ENCODE peak calls at places on chromosomes 4 and X, in nine cellular contexts. Y, O, T, V, Q, N, U, H and M are unnamed samples.

GRCh38 chr4:184415071-184415470 is 59.3 kb downstream of the IRF2 start:
- DNase-seq in Y (no peak), O (no peak), T (no peak), V (no peak), Q (no peak), N (no peak), U (no peak), H (no peak), M (no peak)

GRCh38 chr4:185134176-185134869 is 8.7 kb upstream of the SLC25A4 start:
- DNase-seq in Y (no peak), O (no peak), T (peak; percentile 33), V (peak; percentile 80), Q (peak; percentile 51), N (no peak), U (peak; percentile 18), H (no peak), M (peak; percentile 27)

GRCh38 chr4:184732126-184732525 is 1.8 kb downstream of the CENPU start:
- DNase-seq in Y (no peak), O (no peak), T (peak; percentile 52), V (no peak), Q (no peak), N (no peak), U (no peak), H (no peak), M (no peak)

GRCh38 chrX:24493740-24494543 is 28.9 kb downstream of the PDK3 start:
- DNase-seq in Y (no peak), O (no peak), T (no peak), V (no peak), Q (no peak), N (no peak), U (no peak), H (no peak), M (no peak)

GRCh38 chrX:42752730-42753129 is 25.2 kb downstream of the PPP1R2C start:
- DNase-seq in Y (no peak), O (no peak), T (peak; percentile 37), V (no peak), Q (no peak), N (no peak), U (no peak), H (no peak), M (no peak)

GRCh38 chr4:122831515-122832196 is 5.0 kb downstream of the FGF2 start:
- DNase-seq in Y (no peak), O (no peak), T (peak; percentile 50), V (no peak), Q (no peak), N (no peak), U (no peak), H (no peak), M (no peak)

GRCh38 chrX:154040307-154040756 is 20.6 kb upstream of the IRAK1 start:
- DNase-seq in Y (peak; percentile 39), O (no peak), T (peak; percentile 80), V (no peak), Q (peak; percentile 72), N (no peak), U (peak; percentile 85), H (no peak), M (no peak)

GRCh38 chrX:130893356-130894085 is 9.5 kb downstream of the ENOX2 start:
- DNase-seq in Y (no peak), O (no peak), T (no peak), V (no peak), Q (no peak), N (no peak), U (no peak), H (no peak), M (no peak)

GRCh38 chrX:19557816-19558215 is 42.5 kb upstream of the MAP3K15 start:
- DNase-seq in Y (no peak), O (no peak), T (peak; percentile 60), V (no peak), Q (no peak), N (no peak), U (no peak), H (no peak), M (no peak)

GRCh38 chr4:38177035-38177791 is 217.0 kb downstream of the PTTG2 start:
- DNase-seq in Y (no peak), O (no peak), T (peak; percentile 46), V (peak; percentile 37), Q (no peak), N (peak; percentile 29), U (peak; percentile 78), H (no peak), M (no peak)

GRCh38 chr4:184983660-184984356 is 34.5 kb upstream of the HELT start:
- DNase-seq in Y (no peak), O (no peak), T (peak; percentile 34), V (peak; percentile 84), Q (peak; percentile 36), N (peak; percentile 29), U (peak; percentile 61), H (peak; percentile 82), M (no peak)

GRCh38 chrX:38304010-38304409 is 23.3 kb downstream of the RPGR start:
- DNase-seq in Y (no peak), O (no peak), T (no peak), V (no peak), Q (peak; percentile 1), N (no peak), U (peak; percentile 6), H (no peak), M (no peak)

GRCh38 chrX:110089656-110090404 is 86.9 kb downstream of the TMEM164 start:
- DNase-seq in Y (no peak), O (no peak), T (peak; percentile 24), V (no peak), Q (no peak), N (no peak), U (peak; percentile 79), H (no peak), M (no peak)

GRCh38 chr4:4439782-4440181 is 52.9 kb downstream of the NSG1 start:
- DNase-seq in Y (no peak), O (no peak), T (no peak), V (no peak), Q (no peak), N (no peak), U (no peak), H (no peak), M (no peak)

GRCh38 chrX:108439434-108439883 is at the start of gene COL4A5:
- DNase-seq in Y (peak; percentile 62), O (peak; percentile 77), T (peak; percentile 94), V (no peak), Q (peak; percentile 67), N (peak; percentile 62), U (no peak), H (peak; percentile 61), M (peak; percentile 45)

GRCh38 chr4:73187325-73187724 is 71.3 kb downstream of the ANKRD17 start:
- DNase-seq in Y (no peak), O (no peak), T (peak; percentile 36), V (no peak), Q (no peak), N (no peak), U (no peak), H (no peak), M (no peak)

GRCh38 chr4:8117278-8117682 is 41.3 kb downstream of the ABLIM2 start:
- DNase-seq in Y (no peak), O (no peak), T (no peak), V (no peak), Q (peak; percentile 13), N (no peak), U (peak; percentile 7), H (peak; percentile 77), M (no peak)

DNA sequence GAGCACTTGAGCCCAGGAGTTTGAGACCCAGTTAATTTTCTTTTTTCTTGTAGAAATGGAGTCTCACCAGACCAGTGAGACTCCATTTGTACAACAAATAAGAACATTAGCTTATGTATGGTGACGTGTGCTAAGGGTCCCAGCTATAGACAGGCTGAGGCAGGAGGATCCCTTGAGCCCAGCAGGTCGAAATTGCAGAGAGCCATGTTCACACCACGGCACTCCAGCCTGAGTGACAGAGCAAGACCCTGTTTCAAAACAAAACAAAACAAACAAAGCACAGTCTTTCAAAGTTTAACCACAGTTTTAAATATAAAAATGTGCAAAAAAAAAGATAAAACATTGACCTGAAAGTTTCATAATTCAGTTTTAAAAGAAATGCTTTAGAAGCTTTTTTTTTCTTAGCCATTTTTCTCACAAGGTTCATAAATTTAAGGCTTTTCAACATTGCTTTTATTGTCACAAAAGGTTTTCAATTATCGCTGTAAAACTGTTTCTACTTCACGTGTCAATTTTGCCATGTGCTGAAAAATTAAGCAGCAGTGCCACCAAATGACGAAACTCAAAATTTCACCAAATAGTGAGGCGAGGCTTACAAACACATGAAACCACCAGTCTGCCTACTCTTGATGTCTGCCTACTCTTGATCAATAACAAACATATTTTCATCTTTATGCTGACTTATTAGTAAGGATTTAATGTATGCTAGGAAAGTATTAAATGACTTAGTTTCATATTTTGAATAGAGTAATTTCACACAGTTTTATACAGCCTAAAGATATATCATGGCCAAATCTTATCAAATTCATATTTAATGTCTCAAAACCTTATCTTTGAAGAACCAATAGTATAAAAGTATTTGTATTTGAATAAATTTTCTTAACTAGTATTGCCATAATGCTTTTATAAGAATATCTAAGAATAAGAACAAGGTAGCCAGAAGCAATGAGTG is 126.3 kb downstream of the NEK1 start:
- DNase-seq in Y (peak; percentile 13), O (no peak), T (peak; percentile 55), V (peak; percentile 51), Q (peak; percentile 49), N (no peak), U (peak; percentile 46), H (peak; percentile 37), M (no peak)
- TF ChIP-seq CTCF in Y (peak; percentile 52), O (peak; percentile 77), T (peak; percentile 49), V (peak; percentile 36), Q (peak; percentile 78), N (peak; percentile 66), U (no peak), H (peak; percentile 47), M (peak; percentile 52)

DNA sequence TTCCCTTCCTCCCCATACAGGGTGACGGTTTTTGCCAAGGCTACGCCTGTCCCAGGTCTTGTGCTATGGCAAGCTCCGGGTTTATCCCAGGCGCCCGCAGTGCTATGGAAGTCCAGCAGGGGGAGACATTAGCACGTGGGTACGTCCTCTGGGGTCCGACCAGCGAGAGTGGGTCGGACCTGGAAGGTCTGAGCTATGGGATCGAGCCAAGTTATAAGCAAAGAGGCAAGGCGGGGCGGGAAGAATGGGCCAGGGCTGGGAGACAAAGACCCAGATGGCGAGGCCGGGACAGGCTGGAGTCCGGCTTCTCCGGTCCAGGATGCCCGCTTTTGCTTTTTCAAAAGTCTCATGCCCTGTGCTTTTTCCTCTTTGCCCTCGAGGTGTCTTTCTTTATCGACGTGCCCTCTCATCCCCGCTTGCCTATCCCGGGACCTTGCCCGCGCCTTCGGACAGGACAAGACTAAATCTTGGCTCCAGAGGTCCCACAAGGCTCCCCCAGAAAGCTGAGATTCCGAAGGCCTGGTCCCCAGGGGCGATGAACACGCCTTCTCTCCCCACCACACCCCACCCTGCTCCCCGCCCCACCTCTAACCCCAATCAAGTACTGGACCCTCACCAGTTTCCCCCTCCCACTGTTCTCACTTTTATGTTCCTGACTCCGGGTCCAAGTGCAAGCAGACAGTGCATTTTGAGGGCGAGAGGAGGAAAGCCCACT is 816 bp upstream of the EFNB1 start:
- DNase-seq in Y (no peak), O (peak; percentile 87), T (peak; percentile 63), V (peak; percentile 63), Q (peak; percentile 41), N (peak; percentile 80), U (peak; percentile 62), H (peak; percentile 87), M (peak; percentile 49)
- TF ChIP-seq CTCF in Y (peak; percentile 82), O (peak; percentile 86), T (peak; percentile 76), V (peak; percentile 46), Q (peak; percentile 89), N (peak; percentile 89), U (peak; percentile 66), H (peak; percentile 77), M (peak; percentile 83)

GRCh38 chr4:149371021-149371420 is 444.6 kb downstream of the IQCM start:
- DNase-seq in Y (peak; percentile 34), O (no peak), T (peak; percentile 66), V (peak; percentile 30), Q (peak; percentile 40), N (no peak), U (peak; percentile 2), H (no peak), M (peak; percentile 40)
- TF ChIP-seq CTCF in Y (peak; percentile 46), O (peak; percentile 62), T (peak; percentile 48), V (no peak), Q (peak; percentile 77), N (no peak), U (peak; percentile 19), H (no peak), M (peak; percentile 50)

GRCh38 chr4:26069218-26069617 is 155.2 kb downstream of the SMIM20 start:
- DNase-seq in Y (no peak), O (no peak), T (peak; percentile 50), V (peak; percentile 54), Q (peak; percentile 11), N (no peak), U (peak; percentile 14), H (no peak), M (no peak)
- TF ChIP-seq CTCF in Y (peak; percentile 51), O (peak; percentile 61), T (peak; percentile 59), V (peak; percentile 40), Q (peak; percentile 76), N (no peak), U (peak; percentile 3), H (peak; percentile 43), M (peak; percentile 30)